ENCODE peak calls at places on chromosomes 1 and 21, in nine cellular contexts. One of them, this sample, is unnamed.

GRCh38 chr1:25607123-25607522 is 9.5 kb upstream of the MAN1C1 start:
- DNase-seq in PC-9: no peak
- DNase-seq in cardiac muscle cell: no peak
- DNase-seq in HepG2: no peak
- DNase-seq in breast epithelium: no peak
- DNase-seq in psoas muscle: no peak
- DNase-seq in GM23338: no peak
- DNase-seq in sigmoid colon: no peak
- DNase-seq in stomach: no peak
- DNase-seq in this sample: no peak

GRCh38 chr1:100835866-100836842 is 58.5 kb downstream of the EXTL2 start:
- DNase-seq in PC-9: no peak
- DNase-seq in cardiac muscle cell: no peak
- DNase-seq in HepG2: no peak
- DNase-seq in breast epithelium: no peak
- DNase-seq in psoas muscle: no peak
- DNase-seq in GM23338: no peak
- DNase-seq in sigmoid colon: no peak
- DNase-seq in stomach: no peak
- DNase-seq in this sample: no peak

GRCh38 chr1:179785025-179785424 is 41.9 kb downstream of the FAM163A start:
- DNase-seq in PC-9: no peak
- DNase-seq in cardiac muscle cell: no peak
- DNase-seq in HepG2: no peak
- DNase-seq in breast epithelium: no peak
- DNase-seq in psoas muscle: no peak
- DNase-seq in GM23338: no peak
- DNase-seq in sigmoid colon: no peak
- DNase-seq in stomach: no peak
- DNase-seq in this sample: no peak

GRCh38 chr1:106924360-106924759 is 132.1 kb upstream of the PRMT6 start:
- DNase-seq in PC-9: no peak
- DNase-seq in cardiac muscle cell: peak; percentile 21
- DNase-seq in HepG2: no peak
- DNase-seq in breast epithelium: no peak
- DNase-seq in psoas muscle: no peak
- DNase-seq in GM23338: peak; percentile 74
- DNase-seq in sigmoid colon: no peak
- DNase-seq in stomach: no peak
- DNase-seq in this sample: peak; percentile 37

GRCh38 chr21:38282921-38283320 is 26.1 kb downstream of the KCNJ15 start:
- DNase-seq in PC-9: no peak
- DNase-seq in cardiac muscle cell: no peak
- DNase-seq in HepG2: no peak
- DNase-seq in breast epithelium: no peak
- DNase-seq in psoas muscle: no peak
- DNase-seq in GM23338: no peak
- DNase-seq in sigmoid colon: no peak
- DNase-seq in stomach: no peak
- DNase-seq in this sample: no peak

GRCh38 chr1:5831600-5832335 is 160.5 kb downstream of the NPHP4 start:
- DNase-seq in PC-9: no peak
- DNase-seq in cardiac muscle cell: no peak
- DNase-seq in HepG2: no peak
- DNase-seq in breast epithelium: no peak
- DNase-seq in psoas muscle: peak; percentile 34
- DNase-seq in GM23338: peak; percentile 54
- DNase-seq in sigmoid colon: no peak
- DNase-seq in stomach: no peak
- DNase-seq in this sample: no peak

GRCh38 chr1:204206121-204206520 is 7.7 kb downstream of the GOLT1A start:
- DNase-seq in PC-9: no peak
- DNase-seq in cardiac muscle cell: no peak
- DNase-seq in HepG2: no peak
- DNase-seq in breast epithelium: no peak
- DNase-seq in psoas muscle: no peak
- DNase-seq in GM23338: peak; percentile 24
- DNase-seq in sigmoid colon: no peak
- DNase-seq in stomach: no peak
- DNase-seq in this sample: no peak

GRCh38 chr1:31031330-31032143 is 34.0 kb downstream of the PUM1 start:
- DNase-seq in PC-9: no peak
- DNase-seq in cardiac muscle cell: no peak
- DNase-seq in HepG2: no peak
- DNase-seq in breast epithelium: no peak
- DNase-seq in psoas muscle: no peak
- DNase-seq in GM23338: peak; percentile 46
- DNase-seq in sigmoid colon: no peak
- DNase-seq in stomach: no peak
- DNase-seq in this sample: no peak

GRCh38 chr1:21764615-21765423 is 18.1 kb downstream of the USP48 start:
- DNase-seq in PC-9: peak; percentile 96
- DNase-seq in cardiac muscle cell: no peak
- DNase-seq in HepG2: no peak
- DNase-seq in breast epithelium: no peak
- DNase-seq in psoas muscle: peak; percentile 67
- DNase-seq in GM23338: peak; percentile 63
- DNase-seq in sigmoid colon: no peak
- DNase-seq in stomach: peak; percentile 81
- DNase-seq in this sample: peak; percentile 1

GRCh38 chr1:44409019-44409602 is 4.1 kb downstream of the RNF220 start:
- DNase-seq in PC-9: no peak
- DNase-seq in cardiac muscle cell: no peak
- DNase-seq in HepG2: no peak
- DNase-seq in breast epithelium: no peak
- DNase-seq in psoas muscle: no peak
- DNase-seq in GM23338: no peak
- DNase-seq in sigmoid colon: no peak
- DNase-seq in stomach: no peak
- DNase-seq in this sample: no peak

GRCh38 chr21:42466700-42467612 is 29.1 kb downstream of the RSPH1 start:
- DNase-seq in PC-9: peak; percentile 76
- DNase-seq in cardiac muscle cell: peak; percentile 45
- DNase-seq in HepG2: peak; percentile 6
- DNase-seq in breast epithelium: peak; percentile 37
- DNase-seq in psoas muscle: peak; percentile 47
- DNase-seq in GM23338: peak; percentile 60
- DNase-seq in sigmoid colon: no peak
- DNase-seq in stomach: no peak
- DNase-seq in this sample: no peak

DNA sequence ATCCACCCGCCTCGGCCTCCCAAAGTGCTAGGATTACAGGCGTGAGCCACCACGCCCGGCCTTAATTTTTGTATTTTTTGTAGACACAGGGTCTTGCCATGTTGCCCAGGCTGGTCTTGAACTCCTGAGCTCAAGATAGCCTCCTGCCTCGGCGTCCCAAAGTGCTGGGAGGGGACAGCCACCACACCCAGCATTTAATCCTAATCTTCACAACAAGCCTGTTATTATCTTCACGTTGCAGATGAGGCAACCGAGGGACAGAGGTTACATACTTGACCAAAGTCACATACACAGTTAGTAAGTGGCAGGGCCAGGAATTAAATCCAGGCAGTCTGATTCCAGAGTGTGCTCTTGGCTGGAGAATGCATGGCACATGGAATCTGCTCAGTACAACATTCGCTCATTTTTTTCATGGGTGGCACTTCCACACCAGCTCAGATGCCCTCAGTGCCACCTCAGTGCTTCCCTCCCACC is 4.8 kb upstream of the GPR37L1 start:
- DNase-seq in PC-9: peak; percentile 37
- DNase-seq in cardiac muscle cell: no peak
- DNase-seq in HepG2: peak; percentile 56
- DNase-seq in breast epithelium: no peak
- DNase-seq in psoas muscle: no peak
- DNase-seq in GM23338: no peak
- DNase-seq in sigmoid colon: no peak
- DNase-seq in stomach: no peak
- DNase-seq in this sample: no peak
- H3K27ac ChIP-seq in PC-9: peak overlapping the region; percentile 59
- H3K27ac ChIP-seq in cardiac muscle cell: no peak overlapping the region
- H3K27ac ChIP-seq in HepG2: no peak overlapping the region
- H3K27ac ChIP-seq in breast epithelium: peak overlapping the region; percentile 37
- H3K27ac ChIP-seq in psoas muscle: no peak overlapping the region
- H3K27ac ChIP-seq in GM23338: no peak overlapping the region
- H3K27ac ChIP-seq in sigmoid colon: no peak overlapping the region
- H3K27ac ChIP-seq in stomach: peak overlapping the region; percentile 20
- H3K27ac ChIP-seq in this sample: no peak overlapping the region

GRCh38 chr1:221316491-221317056 is 425.3 kb downstream of the DUSP10 start:
- DNase-seq in PC-9: no peak
- DNase-seq in cardiac muscle cell: no peak
- DNase-seq in HepG2: no peak
- DNase-seq in breast epithelium: no peak
- DNase-seq in psoas muscle: no peak
- DNase-seq in GM23338: no peak
- DNase-seq in sigmoid colon: no peak
- DNase-seq in stomach: no peak
- DNase-seq in this sample: no peak

GRCh38 chr1:221315330-221315729 is 426.6 kb downstream of the DUSP10 start:
- DNase-seq in PC-9: no peak
- DNase-seq in cardiac muscle cell: no peak
- DNase-seq in HepG2: no peak
- DNase-seq in breast epithelium: no peak
- DNase-seq in psoas muscle: no peak
- DNase-seq in GM23338: no peak
- DNase-seq in sigmoid colon: no peak
- DNase-seq in stomach: no peak
- DNase-seq in this sample: no peak

GRCh38 chr1:221317537-221317936 is 424.4 kb downstream of the DUSP10 start:
- DNase-seq in PC-9: no peak
- DNase-seq in cardiac muscle cell: no peak
- DNase-seq in HepG2: no peak
- DNase-seq in breast epithelium: no peak
- DNase-seq in psoas muscle: no peak
- DNase-seq in GM23338: no peak
- DNase-seq in sigmoid colon: no peak
- DNase-seq in stomach: no peak
- DNase-seq in this sample: no peak
- H3K27ac ChIP-seq in PC-9: no peak overlapping the region
- H3K27ac ChIP-seq in cardiac muscle cell: no peak overlapping the region
- H3K27ac ChIP-seq in HepG2: no peak overlapping the region
- H3K27ac ChIP-seq in breast epithelium: no peak overlapping the region
- H3K27ac ChIP-seq in psoas muscle: no peak overlapping the region
- H3K27ac ChIP-seq in GM23338: no peak overlapping the region
- H3K27ac ChIP-seq in sigmoid colon: no peak overlapping the region
- H3K27ac ChIP-seq in stomach: no peak overlapping the region
- H3K27ac ChIP-seq in this sample: no peak overlapping the region

GRCh38 chr1:207909687-207910086 is 1.2 kb downstream of the CD34 start:
- DNase-seq in PC-9: no peak
- DNase-seq in cardiac muscle cell: no peak
- DNase-seq in HepG2: no peak
- DNase-seq in breast epithelium: no peak
- DNase-seq in psoas muscle: no peak
- DNase-seq in GM23338: no peak
- DNase-seq in sigmoid colon: no peak
- DNase-seq in stomach: no peak
- DNase-seq in this sample: no peak

GRCh38 chr1:207913951-207914350 is 3.0 kb upstream of the CD34 start:
- DNase-seq in PC-9: no peak
- DNase-seq in cardiac muscle cell: no peak
- DNase-seq in HepG2: no peak
- DNase-seq in breast epithelium: no peak
- DNase-seq in psoas muscle: no peak
- DNase-seq in GM23338: no peak
- DNase-seq in sigmoid colon: no peak
- DNase-seq in stomach: no peak
- DNase-seq in this sample: no peak

GRCh38 chr1:207910678-207911354 is at the start of gene CD34:
- DNase-seq in PC-9: no peak
- DNase-seq in cardiac muscle cell: peak; percentile 45
- DNase-seq in HepG2: no peak
- DNase-seq in breast epithelium: no peak
- DNase-seq in psoas muscle: peak; percentile 75
- DNase-seq in GM23338: peak; percentile 73
- DNase-seq in sigmoid colon: peak; percentile 88
- DNase-seq in stomach: no peak
- DNase-seq in this sample: peak; percentile 23

GRCh38 chr1:207908112-207908734 is 2.7 kb downstream of the CD34 start:
- DNase-seq in PC-9: no peak
- DNase-seq in cardiac muscle cell: no peak
- DNase-seq in HepG2: no peak
- DNase-seq in breast epithelium: no peak
- DNase-seq in psoas muscle: peak; percentile 70
- DNase-seq in GM23338: no peak
- DNase-seq in sigmoid colon: peak; percentile 82
- DNase-seq in stomach: no peak
- DNase-seq in this sample: no peak

DNA sequence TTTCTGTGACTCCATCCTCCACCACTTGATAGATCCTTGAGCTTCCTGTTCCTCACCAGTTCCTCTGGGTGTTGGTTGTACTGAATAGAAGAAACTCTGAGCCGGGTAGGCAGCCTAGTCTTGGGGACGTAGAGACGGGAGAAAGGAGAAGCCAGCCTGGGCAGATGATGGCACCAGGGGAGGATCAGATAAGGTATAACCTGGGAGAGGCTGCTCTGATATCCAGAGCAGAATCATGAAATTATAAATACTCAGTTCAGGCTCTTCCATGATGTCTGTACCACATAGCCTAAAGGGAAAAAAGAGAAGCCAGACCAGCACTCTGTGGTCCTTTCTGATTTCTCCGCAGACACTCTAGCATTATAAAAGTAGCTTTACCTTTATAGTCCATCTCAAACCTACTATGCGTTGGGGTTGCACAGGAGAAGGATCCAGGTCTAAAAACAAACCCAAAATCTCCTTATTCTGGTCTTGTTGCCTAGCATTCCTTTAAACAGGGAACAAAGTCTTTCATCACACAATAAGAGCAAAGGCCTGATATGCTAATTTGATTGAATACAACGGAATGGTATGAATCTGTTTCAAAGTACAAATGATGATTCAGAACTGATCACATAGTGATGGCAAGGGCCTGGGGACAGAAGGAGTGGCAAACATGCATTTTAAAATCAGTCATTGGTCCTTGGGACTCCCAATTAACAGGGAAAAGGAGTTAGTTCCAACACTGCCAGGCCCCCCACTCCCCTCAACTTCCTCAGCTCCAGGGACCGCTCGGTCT is 1.2 kb upstream of the CD34 start:
- DNase-seq in PC-9: no peak
- DNase-seq in cardiac muscle cell: no peak
- DNase-seq in HepG2: no peak
- DNase-seq in breast epithelium: no peak
- DNase-seq in psoas muscle: no peak
- DNase-seq in GM23338: no peak
- DNase-seq in sigmoid colon: no peak
- DNase-seq in stomach: no peak
- DNase-seq in this sample: no peak
- H3K27ac ChIP-seq in PC-9: no peak overlapping the region
- H3K27ac ChIP-seq in cardiac muscle cell: no peak overlapping the region
- H3K27ac ChIP-seq in HepG2: no peak overlapping the region
- H3K27ac ChIP-seq in breast epithelium: no peak overlapping the region
- H3K27ac ChIP-seq in psoas muscle: peak overlapping the region; percentile 55
- H3K27ac ChIP-seq in GM23338: no peak overlapping the region
- H3K27ac ChIP-seq in sigmoid colon: peak overlapping the region; percentile 75
- H3K27ac ChIP-seq in stomach: peak overlapping the region; percentile 84
- H3K27ac ChIP-seq in this sample: no peak overlapping the region

DNA sequence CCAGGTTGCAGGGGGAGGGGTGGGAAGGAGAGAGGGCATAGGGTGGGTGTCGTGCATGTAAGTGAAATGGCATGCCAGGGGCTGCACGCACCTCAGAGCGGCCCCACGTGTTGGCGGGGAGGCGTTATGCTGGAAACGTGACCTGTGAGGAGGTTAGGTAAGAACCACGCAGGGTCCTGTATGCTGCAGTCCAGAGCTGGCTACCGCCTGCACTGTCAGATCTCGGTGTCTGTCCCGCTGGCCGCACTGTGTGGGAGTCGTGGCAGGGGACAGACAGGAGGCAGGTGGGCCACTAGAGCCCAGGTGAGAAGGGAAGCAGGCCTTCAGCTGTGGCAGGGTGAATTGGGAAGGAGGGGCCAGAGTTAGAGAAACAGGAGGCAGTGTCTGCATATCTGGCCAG is 79.7 kb downstream of the GALNT2 start:
- DNase-seq in PC-9: no peak
- DNase-seq in cardiac muscle cell: no peak
- DNase-seq in HepG2: no peak
- DNase-seq in breast epithelium: no peak
- DNase-seq in psoas muscle: peak; percentile 40
- DNase-seq in GM23338: no peak
- DNase-seq in sigmoid colon: no peak
- DNase-seq in stomach: no peak
- DNase-seq in this sample: no peak
- H3K27ac ChIP-seq in PC-9: no peak overlapping the region
- H3K27ac ChIP-seq in cardiac muscle cell: no peak overlapping the region
- H3K27ac ChIP-seq in HepG2: no peak overlapping the region
- H3K27ac ChIP-seq in breast epithelium: no peak overlapping the region
- H3K27ac ChIP-seq in psoas muscle: no peak overlapping the region
- H3K27ac ChIP-seq in GM23338: no peak overlapping the region
- H3K27ac ChIP-seq in sigmoid colon: no peak overlapping the region
- H3K27ac ChIP-seq in stomach: peak overlapping the region; percentile 72
- H3K27ac ChIP-seq in this sample: no peak overlapping the region

This sample was measured in neuronal stem cell.